ENCODE peak calls at places on chromosomes 11 and 22, in five cellular contexts. One of them, this sample, is unnamed. For H3K4me1, the result is how much of the 10 kb centered on the place peaks cover.

GRCh38 chr11:117255966-117256365 is 23.5 kb downstream of the RNF214 start:
- DNase-seq in endothelial cell of umbilical vein: no peak
- DNase-seq in testis: no peak
- DNase-seq in stomach: no peak
- DNase-seq in esophagus squamous epithelium: no peak
- DNase-seq in this sample: no peak

GRCh38 chr11:12319734-12320387 is 57.5 kb upstream of the PARVA start:
- DNase-seq in endothelial cell of umbilical vein: no peak
- DNase-seq in testis: no peak
- DNase-seq in stomach: no peak
- DNase-seq in esophagus squamous epithelium: no peak
- DNase-seq in this sample: no peak

GRCh38 chr11:96001037-96001436 is 77.1 kb upstream of the MTMR2 start:
- DNase-seq in endothelial cell of umbilical vein: no peak
- DNase-seq in testis: peak
- DNase-seq in stomach: peak
- DNase-seq in esophagus squamous epithelium: no peak
- DNase-seq in this sample: peak

GRCh38 chr22:50034126-50035081 is 21.8 kb upstream of the IL17REL start:
- DNase-seq in endothelial cell of umbilical vein: no peak
- DNase-seq in testis: no peak
- DNase-seq in stomach: no peak
- DNase-seq in esophagus squamous epithelium: no peak
- DNase-seq in this sample: no peak

GRCh38 chr22:47148956-47149748 is 386.7 kb downstream of the TBC1D22A start:
- DNase-seq in endothelial cell of umbilical vein: no peak
- DNase-seq in testis: no peak
- DNase-seq in stomach: no peak
- DNase-seq in esophagus squamous epithelium: no peak
- DNase-seq in this sample: no peak

GRCh38 chr11:16195659-16196058 is 160.7 kb downstream of the SOX6 start:
- DNase-seq in endothelial cell of umbilical vein: no peak
- DNase-seq in testis: no peak
- DNase-seq in stomach: no peak
- DNase-seq in esophagus squamous epithelium: no peak
- DNase-seq in this sample: no peak

GRCh38 chr11:124869856-124870387 is 4.7 kb downstream of the ROBO3 start:
- DNase-seq in endothelial cell of umbilical vein: no peak
- DNase-seq in testis: no peak
- DNase-seq in stomach: no peak
- DNase-seq in esophagus squamous epithelium: no peak
- DNase-seq in this sample: no peak

GRCh38 chr11:73916435-73916834 is 34.4 kb upstream of the DNAJB13 start:
- DNase-seq in endothelial cell of umbilical vein: no peak
- DNase-seq in testis: no peak
- DNase-seq in stomach: no peak
- DNase-seq in esophagus squamous epithelium: no peak
- DNase-seq in this sample: no peak

GRCh38 chr11:33701831-33702230 is 1.2 kb upstream of the C11orf91 start:
- DNase-seq in endothelial cell of umbilical vein: peak
- DNase-seq in testis: peak
- DNase-seq in stomach: peak
- DNase-seq in esophagus squamous epithelium: no peak
- DNase-seq in this sample: no peak

GRCh38 chr22:46563381-46564083 is 26.1 kb upstream of the CELSR1 start:
- DNase-seq in endothelial cell of umbilical vein: peak
- DNase-seq in testis: peak
- DNase-seq in stomach: peak
- DNase-seq in esophagus squamous epithelium: no peak
- DNase-seq in this sample: peak

GRCh38 chr11:93842461-93842860 is 8.0 kb downstream of the VSTM5 start:
- DNase-seq in endothelial cell of umbilical vein: peak
- DNase-seq in testis: no peak
- DNase-seq in stomach: peak
- DNase-seq in esophagus squamous epithelium: no peak
- DNase-seq in this sample: no peak

GRCh38 chr11:101003468-101003867 is 126.1 kb downstream of the PGR start:
- DNase-seq in endothelial cell of umbilical vein: no peak
- DNase-seq in testis: no peak
- DNase-seq in stomach: no peak
- DNase-seq in esophagus squamous epithelium: no peak
- DNase-seq in this sample: no peak

GRCh38 chr11:70611890-70612289 is 213.6 kb downstream of the CTTN start:
- DNase-seq in endothelial cell of umbilical vein: no peak
- DNase-seq in testis: no peak
- DNase-seq in stomach: no peak
- DNase-seq in esophagus squamous epithelium: no peak
- DNase-seq in this sample: no peak

GRCh38 chr11:64333556-64333955 is 6.4 kb upstream of the CCDC88B start:
- DNase-seq in endothelial cell of umbilical vein: no peak
- DNase-seq in testis: no peak
- DNase-seq in stomach: no peak
- DNase-seq in esophagus squamous epithelium: no peak
- DNase-seq in this sample: no peak

GRCh38 chr22:50031189-50032091 is 18.9 kb upstream of the IL17REL start:
- DNase-seq in endothelial cell of umbilical vein: no peak
- DNase-seq in testis: no peak
- DNase-seq in stomach: no peak
- DNase-seq in esophagus squamous epithelium: no peak
- DNase-seq in this sample: no peak

GRCh38 chr22:20429254-20430100 is 8.1 kb downstream of the SCARF2 start:
- DNase-seq in endothelial cell of umbilical vein: no peak
- DNase-seq in testis: peak
- DNase-seq in stomach: peak
- DNase-seq in esophagus squamous epithelium: no peak
- DNase-seq in this sample: no peak

GRCh38 chr11:66845143-66845875 is 2.1 kb downstream of the RCE1 start:
- DNase-seq in endothelial cell of umbilical vein: no peak
- DNase-seq in testis: peak
- DNase-seq in stomach: peak
- DNase-seq in esophagus squamous epithelium: no peak
- DNase-seq in this sample: no peak
- H3K4me1 ChIP-seq in endothelial cell of umbilical vein: under half
- H3K4me1 ChIP-seq in testis: under half
- H3K4me1 ChIP-seq in stomach: under half
- H3K4me1 ChIP-seq in esophagus squamous epithelium: under half
- H3K4me1 ChIP-seq in this sample: under half

DNA sequence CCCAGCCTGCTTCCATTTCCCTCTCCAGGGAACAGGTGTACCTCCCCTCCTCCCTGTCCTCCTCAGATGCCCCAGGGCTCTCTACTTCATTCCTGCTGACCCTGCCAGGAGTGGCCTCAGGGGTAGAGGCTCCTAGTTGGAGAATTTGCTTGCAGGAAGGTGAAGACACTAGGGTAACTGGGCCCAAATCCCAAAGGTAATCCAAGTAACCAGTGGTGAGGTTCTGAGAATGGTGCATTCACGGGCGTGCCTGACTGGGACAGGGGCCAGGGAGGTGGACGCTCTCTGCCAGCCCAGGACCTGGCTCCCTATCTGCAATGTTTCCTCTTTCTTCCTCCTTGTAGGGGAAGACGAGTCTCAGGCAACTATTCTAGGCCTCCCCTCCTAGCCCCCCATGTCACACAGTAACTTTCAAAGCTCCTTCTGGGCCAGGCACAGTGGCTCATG is 2.9 kb downstream of the SLC35C1 start:
- DNase-seq in endothelial cell of umbilical vein: no peak
- DNase-seq in testis: no peak
- DNase-seq in stomach: peak
- DNase-seq in esophagus squamous epithelium: no peak
- DNase-seq in this sample: no peak
- TF ChIP-seq POLR2A in endothelial cell of umbilical vein: no peak
- TF ChIP-seq POLR2A in testis: no peak
- TF ChIP-seq POLR2A in stomach: no peak
- TF ChIP-seq POLR2A in esophagus squamous epithelium: no peak
- TF ChIP-seq POLR2A in this sample: no peak

DNA sequence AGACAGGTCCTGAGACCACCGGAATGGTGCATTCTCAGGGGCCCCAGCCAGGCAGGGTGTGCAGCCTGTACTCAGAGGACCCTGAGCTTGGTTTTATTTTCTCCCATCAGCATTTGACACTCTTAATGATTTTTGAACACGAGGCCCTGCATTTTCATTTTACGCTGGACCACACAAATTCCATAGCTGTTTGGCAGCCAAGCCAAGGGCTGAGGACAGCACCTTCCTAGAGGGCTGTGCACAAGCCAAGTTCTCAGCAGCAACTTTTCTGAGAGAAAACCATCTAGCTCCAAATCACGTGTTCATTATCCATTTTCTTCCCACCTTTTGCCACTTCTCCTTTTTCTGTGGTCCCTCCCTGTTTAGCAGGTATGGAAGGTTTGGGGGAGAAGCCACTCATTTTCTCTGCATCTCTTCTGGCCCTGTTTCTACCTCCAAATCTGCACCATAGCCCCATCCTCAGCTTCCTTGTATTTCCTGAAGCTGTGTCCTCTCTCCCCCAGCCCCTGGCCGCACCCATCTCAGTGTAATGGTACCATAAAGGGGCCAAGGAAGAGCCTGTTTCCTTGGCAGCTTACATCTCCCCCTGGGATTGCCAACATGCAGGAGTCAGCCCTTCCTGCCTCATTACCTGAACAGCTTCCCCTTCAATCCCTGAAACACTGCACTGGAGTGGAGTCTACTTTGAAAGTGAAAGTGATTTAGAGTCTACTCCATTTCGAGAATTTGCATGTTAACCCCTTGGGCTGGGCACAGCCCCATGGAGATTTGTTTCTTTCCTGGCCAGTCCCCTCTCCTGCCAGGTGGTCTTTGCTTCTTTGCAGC is 60.3 kb downstream of the TRAF6 start:
- DNase-seq in endothelial cell of umbilical vein: no peak
- DNase-seq in testis: no peak
- DNase-seq in stomach: no peak
- DNase-seq in esophagus squamous epithelium: no peak
- DNase-seq in this sample: no peak
- H3K4me1 ChIP-seq in endothelial cell of umbilical vein: under half
- H3K4me1 ChIP-seq in testis: under half
- H3K4me1 ChIP-seq in stomach: under half
- H3K4me1 ChIP-seq in esophagus squamous epithelium: under half
- H3K4me1 ChIP-seq in this sample: under half

GRCh38 chr11:65714433-65714832 is 2.4 kb downstream of the KAT5 start:
- DNase-seq in endothelial cell of umbilical vein: no peak
- DNase-seq in testis: no peak
- DNase-seq in stomach: no peak
- DNase-seq in esophagus squamous epithelium: no peak
- DNase-seq in this sample: no peak
- TF ChIP-seq POLR2A in endothelial cell of umbilical vein: no peak
- TF ChIP-seq POLR2A in testis: no peak
- TF ChIP-seq POLR2A in stomach: no peak
- TF ChIP-seq POLR2A in esophagus squamous epithelium: no peak
- TF ChIP-seq POLR2A in this sample: no peak

DNA sequence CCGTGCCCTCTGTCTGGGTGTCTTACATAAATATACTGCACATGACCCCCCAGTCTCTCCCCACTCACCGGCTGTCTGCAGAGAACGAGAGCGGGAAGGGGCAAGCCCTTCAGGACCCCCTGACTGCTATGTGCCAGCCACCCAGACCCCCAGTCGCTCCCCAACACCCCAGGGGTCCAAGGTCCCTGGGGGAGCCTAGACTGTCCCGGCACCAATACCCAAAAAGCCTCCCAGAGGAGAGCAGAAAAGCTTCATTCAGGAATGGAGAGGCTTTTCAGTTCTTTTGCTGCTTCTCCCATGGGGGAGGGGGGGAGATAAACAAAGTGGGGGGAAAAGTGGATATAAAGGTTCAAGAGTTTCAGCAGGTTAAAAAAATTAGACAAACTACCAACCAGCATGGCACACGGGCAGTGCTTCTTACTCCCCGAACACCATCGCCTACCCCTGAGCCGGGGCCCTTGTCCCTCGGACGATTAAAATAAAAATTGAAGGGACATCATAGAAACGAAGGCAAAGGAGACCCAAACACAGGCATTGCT is 1.4 kb downstream of the CSNK1E start:
- DNase-seq in endothelial cell of umbilical vein: no peak
- DNase-seq in testis: no peak
- DNase-seq in stomach: no peak
- DNase-seq in esophagus squamous epithelium: no peak
- DNase-seq in this sample: no peak
- H3K4me1 ChIP-seq in endothelial cell of umbilical vein: half or more
- H3K4me1 ChIP-seq in testis: half or more
- H3K4me1 ChIP-seq in stomach: half or more
- H3K4me1 ChIP-seq in esophagus squamous epithelium: under half
- H3K4me1 ChIP-seq in this sample: half or more

GRCh38 chr11:35916270-35916669 is 27.6 kb upstream of the LDLRAD3 start:
- DNase-seq in endothelial cell of umbilical vein: no peak
- DNase-seq in testis: no peak
- DNase-seq in stomach: no peak
- DNase-seq in esophagus squamous epithelium: no peak
- DNase-seq in this sample: no peak
- TF ChIP-seq POLR2A in endothelial cell of umbilical vein: no peak
- TF ChIP-seq POLR2A in testis: no peak
- TF ChIP-seq POLR2A in stomach: no peak
- TF ChIP-seq POLR2A in esophagus squamous epithelium: no peak
- TF ChIP-seq POLR2A in this sample: no peak

GRCh38 chr11:121347094-121347493 is 54.5 kb downstream of the SC5D start:
- DNase-seq in endothelial cell of umbilical vein: no peak
- DNase-seq in testis: no peak
- DNase-seq in stomach: no peak
- DNase-seq in esophagus squamous epithelium: no peak
- DNase-seq in this sample: no peak
- H3K4me1 ChIP-seq in endothelial cell of umbilical vein: under half
- H3K4me1 ChIP-seq in testis: under half
- H3K4me1 ChIP-seq in stomach: under half
- H3K4me1 ChIP-seq in esophagus squamous epithelium: under half
- H3K4me1 ChIP-seq in this sample: under half

DNA sequence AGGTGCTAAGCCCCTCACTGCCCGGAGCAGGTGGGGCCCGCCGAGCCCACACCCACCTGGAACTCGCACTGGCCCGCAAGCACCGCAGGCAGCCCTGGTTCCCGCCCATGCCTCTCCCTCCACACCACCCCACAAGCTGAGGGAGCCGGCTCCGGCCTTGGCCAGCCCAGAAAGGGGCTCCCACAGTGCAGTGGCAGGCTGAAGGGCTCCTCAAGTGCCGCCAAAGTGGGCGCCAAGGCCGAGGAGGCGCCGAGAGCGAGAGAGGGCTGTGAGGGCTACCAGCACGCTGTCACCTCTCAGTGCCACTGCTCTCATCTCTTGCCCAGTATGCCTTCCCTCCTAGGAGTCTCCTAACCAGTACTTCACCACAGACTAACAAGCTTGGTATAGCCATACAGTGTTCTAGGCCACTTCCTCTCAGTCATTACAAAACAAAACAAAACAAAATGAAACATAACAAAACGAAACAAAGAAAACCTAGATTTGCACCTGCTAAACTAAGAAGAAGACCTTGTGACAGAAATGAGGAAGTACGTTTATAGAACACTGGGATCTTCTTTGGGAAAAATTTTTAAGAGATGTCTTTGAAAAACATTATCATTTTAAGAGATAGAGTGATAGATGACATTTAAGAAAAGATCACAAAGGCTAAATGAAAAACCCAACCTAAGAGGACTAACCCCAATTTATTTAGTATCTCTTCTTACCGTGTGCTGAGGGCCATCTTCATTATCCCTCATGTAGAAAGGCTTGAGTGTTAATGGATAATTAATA is 47.7 kb upstream of the GAB2 start:
- DNase-seq in endothelial cell of umbilical vein: no peak
- DNase-seq in testis: no peak
- DNase-seq in stomach: no peak
- DNase-seq in esophagus squamous epithelium: no peak
- DNase-seq in this sample: no peak
- TF ChIP-seq POLR2A in endothelial cell of umbilical vein: no peak
- TF ChIP-seq POLR2A in testis: no peak
- TF ChIP-seq POLR2A in stomach: no peak
- TF ChIP-seq POLR2A in esophagus squamous epithelium: no peak
- TF ChIP-seq POLR2A in this sample: no peak